ENCODE peak calls at places on chromosomes 11 and 22, in six cellular contexts. H is GM13976, J is cardiac fibroblast, Z is body of pancreas, R is AG04450, D is cardiac muscle cell. Y is an unnamed sample.

GRCh38 chr11:58358969-58359368 is at the start of gene OR5B17:
- DNase-seq in R (no peak), J (no peak), D (no peak), H (no peak), Z (no peak), Y (no peak)

GRCh38 chr11:38683484-38683883 is 2085.4 kb upstream of the RAG2 start:
- DNase-seq in H (no peak), D (no peak), R (no peak), J (no peak), Z (no peak), Y (no peak)

GRCh38 chr11:64624869-64625481 is 34.0 kb downstream of the SLC22A12 start:
- DNase-seq in J (no peak), R (no peak), D (no peak), H (no peak), Z (no peak), Y (no peak)

GRCh38 chr22:50621491-50621880 is 6.5 kb downstream of the ARSA start:
- DNase-seq in H (peak), J (no peak), Z (no peak), D (no peak), R (no peak), Y (peak)

GRCh38 chr11:93614111-93614784 is 47.2 kb upstream of the CEP295 start:
- DNase-seq in D (no peak), J (no peak), R (no peak), Z (no peak), H (no peak), Y (no peak)

GRCh38 chr11:23903044-23903704 is 593.7 kb upstream of the LUZP2 start:
- DNase-seq in H (no peak), R (peak), D (peak), Z (no peak), J (peak), Y (no peak)

GRCh38 chr11:75673977-75674582 is 5.2 kb upstream of the MAP6 start:
- DNase-seq in Z (no peak), H (no peak), J (peak), D (peak), R (no peak), Y (no peak)

GRCh38 chr11:69983897-69984438 is 94.1 kb upstream of the ANO1 start:
- DNase-seq in R (no peak), J (no peak), H (no peak), Z (no peak), D (no peak), Y (no peak)

GRCh38 chr11:68213135-68213515 is at the start of gene KMT5B:
- DNase-seq in D (peak), J (peak), Z (peak), R (peak), H (peak), Y (peak)

GRCh38 chr11:43358308-43358669 is 431 bp upstream of the TTC17 start:
- DNase-seq in R (no peak), D (peak), J (no peak), Z (no peak), H (no peak), Y (no peak)

GRCh38 chr11:65655570-65656332 is 7.0 kb downstream of the RELA start:
- DNase-seq in R (no peak), D (no peak), J (no peak), H (no peak), Z (peak), Y (no peak)

GRCh38 chr11:63212742-63213141 is 30.7 kb downstream of the SLC22A25 start:
- DNase-seq in H (peak), Z (no peak), J (peak), R (no peak), D (peak), Y (peak)

GRCh38 chr11:67282155-67282875 is 6.8 kb upstream of the ANKRD13D start:
- DNase-seq in J (no peak), R (no peak), H (no peak), D (no peak), Z (peak), Y (no peak)

GRCh38 chr11:44947114-44947513 is 3.6 kb downstream of the TP53I11 start:
- DNase-seq in D (no peak), J (no peak), Z (no peak), R (no peak), H (no peak), Y (no peak)

GRCh38 chr11:119167933-119168332 is 592 bp upstream of the NLRX1 start:
- DNase-seq in J (no peak), Z (no peak), H (no peak), R (no peak), D (no peak), Y (no peak)

GRCh38 chr22:49958961-49959781 is 1.4 kb upstream of the PIM3 start:
- DNase-seq in D (no peak), J (no peak), H (no peak), Z (peak), R (no peak), Y (no peak)

GRCh38 chr11:84413547-84413946 is 1127.4 kb upstream of the CCDC90B start:
- DNase-seq in D (no peak), R (no peak), H (no peak), J (no peak), Z (no peak), Y (no peak)

GRCh38 chr22:46262449-46263207 is 515 bp downstream of the PKDREJ start:
- DNase-seq in R (no peak), D (peak), H (no peak), J (peak), Z (peak), Y (no peak)

GRCh38 chr22:46027219-46028068 is 50.5 kb upstream of the WNT7B start:
- DNase-seq in D (no peak), R (no peak), H (no peak), Z (peak), J (no peak), Y (no peak)

GRCh38 chr11:66100272-66101037 is 30.4 kb downstream of the PACS1 start:
- DNase-seq in H (peak), J (no peak), D (no peak), R (no peak), Z (peak), Y (peak)

GRCh38 chr22:32917577-32918375 is 116.3 kb downstream of the TIMP3 start:
- DNase-seq in J (no peak), R (no peak), D (peak), H (no peak), Z (no peak), Y (no peak)

GRCh38 chr11:102783720-102784119 is 3.3 kb upstream of the MMP10 start:
- DNase-seq in R (no peak), Z (no peak), D (no peak), J (no peak), H (no peak), Y (no peak)

GRCh38 chr11:12949456-12949855 is 59.7 kb upstream of the RASSF10 start:
- DNase-seq in D (no peak), R (no peak), J (no peak), H (no peak), Z (no peak), Y (no peak)

GRCh38 chr11:71251761-71252433 is 480 bp downstream of the SHANK2 start:
- DNase-seq in D (peak), H (peak), J (peak), R (no peak), Z (peak), Y (peak)

GRCh38 chr11:132704796-132705375 is 827.4 kb downstream of the OPCML start:
- DNase-seq in D (no peak), Z (no peak), R (no peak), H (no peak), J (no peak), Y (no peak)

GRCh38 chr11:125626381-125626950 is 1.5 kb downstream of the CHEK1 start:
- DNase-seq in H (peak), Z (peak), J (no peak), D (no peak), R (no peak), Y (peak)

GRCh38 chr11:67640021-67640757 is 626 bp upstream of the TBX10 start:
- DNase-seq in D (peak), R (no peak), Z (peak), J (peak), H (peak), Y (no peak)

GRCh38 chr11:63589000-63589399 is 25.2 kb downstream of the PLAAT3 start:
- DNase-seq in R (no peak), D (peak), H (no peak), J (no peak), Z (no peak), Y (no peak)

GRCh38 chr11:833114-833791 is 501 bp downstream of the CD151 start:
- DNase-seq in J (peak), R (no peak), Z (peak), D (peak), H (peak), Y (peak)

GRCh38 chr11:66443602-66444001 is 5.0 kb upstream of the MRPL11 start:
- DNase-seq in D (peak), Z (no peak), R (peak), J (peak), H (no peak), Y (no peak)

GRCh38 chr11:10891321-10891720 is 33.5 kb upstream of the ZBED5 start:
- DNase-seq in Z (no peak), D (no peak), H (no peak), J (no peak), R (no peak), Y (no peak)

GRCh38 chr11:133157180-133157579 is 375.1 kb downstream of the OPCML start:
- DNase-seq in Z (no peak), R (no peak), J (no peak), D (peak), H (no peak), Y (no peak)

GRCh38 chr11:27282141-27282590 is 80.8 kb downstream of the CCDC34 start:
- DNase-seq in H (no peak), R (peak), Z (no peak), D (peak), J (peak), Y (no peak)

GRCh38 chr11:26958650-26959049 is 35.3 kb upstream of the FIBIN start:
- DNase-seq in R (no peak), Z (no peak), H (no peak), J (no peak), D (no peak), Y (no peak)

GRCh38 chr22:44567846-44568493 is 69.9 kb upstream of the RTL6 start:
- DNase-seq in R (no peak), H (no peak), D (peak), J (peak), Z (peak), Y (no peak)

GRCh38 chr11:134425413-134425812 is 13.4 kb upstream of the B3GAT1 start:
- DNase-seq in Z (no peak), H (no peak), J (no peak), D (no peak), R (no peak), Y (no peak)

GRCh38 chr11:134423106-134423505 is 11.1 kb upstream of the B3GAT1 start:
- DNase-seq in Z (no peak), H (no peak), R (no peak), J (no peak), D (no peak), Y (no peak)

GRCh38 chr11:134429104-134429503 is 17.1 kb upstream of the B3GAT1 start:
- DNase-seq in Z (no peak), D (no peak), R (no peak), H (no peak), J (no peak), Y (no peak)

GRCh38 chr11:134425816-134426536 is 13.9 kb upstream of the B3GAT1 start:
- DNase-seq in R (no peak), Z (no peak), H (no peak), D (no peak), J (no peak), Y (no peak)
- TF ChIP-seq CTCF in R (no peak), Z (no peak), H (no peak), D (no peak), J (no peak), Y (no peak)

DNA sequence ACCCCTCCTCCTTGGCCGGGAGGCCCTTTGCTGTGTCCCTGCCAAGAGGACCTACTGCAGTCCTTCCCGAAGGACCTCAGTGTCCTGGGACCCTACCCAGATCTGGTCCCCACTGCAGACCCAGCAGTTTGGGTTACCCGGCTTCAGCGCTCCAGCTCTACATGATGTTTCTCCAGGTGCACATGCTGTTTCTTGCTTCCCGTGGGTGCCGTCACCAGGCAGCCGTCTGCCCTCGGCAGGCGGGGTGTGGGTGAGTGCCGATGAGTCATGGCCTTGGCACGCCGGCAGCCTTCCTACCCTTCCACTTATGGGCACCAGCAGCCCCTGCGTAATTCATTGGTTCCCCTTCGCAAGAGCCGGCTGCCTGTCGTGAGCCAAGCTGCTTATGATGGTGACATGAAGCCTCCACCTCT is 101.8 kb downstream of the BCR start:
- DNase-seq in D (peak), H (no peak), J (peak), R (peak), Z (peak), Y (no peak)
- TF ChIP-seq CTCF in D (no peak), H (no peak), J (no peak), R (no peak), Z (no peak), Y (no peak)

GRCh38 chr22:42881298-42881697 is 24.2 kb upstream of the ARFGAP3 start:
- DNase-seq in R (no peak), D (no peak), H (no peak), Z (peak), J (no peak), Y (no peak)

GRCh38 chr22:42879371-42880021 is 22.4 kb upstream of the ARFGAP3 start:
- DNase-seq in Z (peak), D (no peak), J (no peak), H (no peak), R (no peak), Y (no peak)

GRCh38 chr22:42881982-42882656 is 25.0 kb upstream of the ARFGAP3 start:
- DNase-seq in H (no peak), R (no peak), J (no peak), Z (peak), D (no peak), Y (no peak)

GRCh38 chr22:42878561-42879305 is 21.7 kb upstream of the ARFGAP3 start:
- DNase-seq in Z (no peak), J (no peak), R (no peak), D (no peak), H (no peak), Y (no peak)

DNA sequence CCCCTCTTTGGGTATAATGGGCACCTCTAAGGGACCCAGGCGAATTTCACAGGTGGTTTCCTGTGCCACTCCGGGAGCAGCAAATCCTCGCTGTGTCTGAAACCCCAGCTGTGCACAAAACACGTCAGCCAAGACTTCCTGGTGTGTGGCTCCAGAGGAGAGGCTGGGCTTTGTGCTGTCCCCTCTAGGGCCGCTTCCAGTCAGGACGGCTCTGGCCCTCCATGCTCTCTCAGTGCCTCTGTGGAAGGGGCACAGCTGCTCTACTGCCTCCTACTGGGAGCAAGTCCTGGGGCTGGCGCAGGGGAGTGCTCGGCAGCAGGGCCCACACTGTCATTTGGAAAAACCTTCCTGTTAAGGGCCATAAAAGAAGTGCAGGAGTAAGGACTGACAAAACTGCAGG is 23.7 kb upstream of the ARFGAP3 start:
- DNase-seq in R (no peak), Z (peak), H (no peak), D (no peak), J (no peak), Y (no peak)
- TF ChIP-seq CTCF in R (peak), Z (peak), H (no peak), D (peak), J (peak), Y (peak)

GRCh38 chr11:36333897-36334296 is 37.8 kb downstream of the PRR5L start:
- DNase-seq in D (peak), R (no peak), H (no peak), Z (no peak), J (peak), Y (no peak)

GRCh38 chr11:36328956-36329673 is 33.0 kb downstream of the PRR5L start:
- DNase-seq in D (peak), Z (no peak), J (no peak), R (no peak), H (no peak), Y (no peak)

GRCh38 chr11:36333468-36333867 is 37.4 kb downstream of the PRR5L start:
- DNase-seq in J (peak), H (no peak), Z (no peak), R (no peak), D (peak), Y (no peak)
- TF ChIP-seq CTCF in J (no peak), H (no peak), Z (no peak), R (no peak), D (no peak), Y (no peak)

GRCh38 chr22:30275625-30276024 is 9.0 kb upstream of the OSM start:
- DNase-seq in Z (peak), D (no peak), R (no peak), J (no peak), H (no peak), Y (no peak)
- TF ChIP-seq CTCF in Z (no peak), D (no peak), R (no peak), J (no peak), H (no peak), Y (no peak)

GRCh38 chr11:57248780-57249383 is 11.8 kb upstream of the APLNR start:
- DNase-seq in Z (peak), R (peak), H (no peak), J (peak), D (peak), Y (no peak)
- TF ChIP-seq CTCF in Z (peak), R (peak), H (peak), J (peak), D (peak), Y (peak)

GRCh38 chr11:76789443-76789719 is 6.2 kb downstream of the TSKU start:
- DNase-seq in H (no peak), J (no peak), Z (no peak), R (no peak), D (no peak), Y (no peak)
- TF ChIP-seq CTCF in H (no peak), J (no peak), Z (no peak), R (no peak), D (no peak), Y (no peak)

GRCh38 chr11:2194877-2195755 is 23.5 kb upstream of the TH start:
- DNase-seq in D (peak), J (peak), R (no peak), H (peak), Z (peak), Y (peak)
- TF ChIP-seq CTCF in D (peak), J (peak), R (peak), H (peak), Z (peak), Y (peak)

DNA sequence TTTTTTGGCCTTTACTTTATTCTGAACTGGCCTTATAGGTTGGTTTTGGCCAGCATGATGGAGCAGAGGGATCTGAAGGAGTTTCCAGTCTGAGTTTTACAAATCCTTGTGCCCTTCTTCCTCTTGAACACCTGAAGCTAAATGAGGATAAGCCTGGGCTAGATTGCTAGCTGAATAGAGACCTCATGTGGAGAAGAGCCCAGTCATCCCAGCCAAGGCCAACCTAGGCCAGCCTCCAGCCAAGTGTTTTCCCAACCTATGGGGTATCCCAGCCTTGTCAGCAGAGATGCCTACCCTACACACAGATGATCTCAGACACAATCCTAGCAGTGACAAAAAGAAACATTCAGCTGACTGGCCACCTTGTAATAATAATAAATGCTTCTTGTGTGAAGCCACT is 966 bp upstream of the CASP12 start:
- DNase-seq in Z (no peak), D (no peak), R (no peak), H (no peak), J (no peak), Y (no peak)
- TF ChIP-seq CTCF in Z (no peak), D (no peak), R (no peak), H (no peak), J (no peak), Y (no peak)